ENCODE peak calls at places on chromosome 7, in eight cellular contexts. C, Q, R, H, O, J, S and K are unnamed samples.

GRCh38 chr7:106618480-106618879 is 42.5 kb downstream of the CCDC71L start:
- DNase-seq in C (no peak), Q (no peak), R (peak), H (no peak), O (no peak), J (no peak), S (no peak), K (peak)

GRCh38 chr7:75915416-75916156 is 631 bp downstream of the POR start:
- DNase-seq in C (peak), Q (no peak), R (peak), H (peak), O (no peak), J (no peak), S (no peak), K (no peak)

GRCh38 chr7:143381427-143382125 is 431 bp downstream of the ZYX start:
- DNase-seq in C (peak), Q (peak), R (peak), H (peak), O (no peak), J (peak), S (no peak), K (peak)

GRCh38 chr7:1950623-1951523 is 280.8 kb downstream of the ELFN1 start:
- DNase-seq in C (peak), Q (no peak), R (peak), H (no peak), O (no peak), J (peak), S (no peak), K (no peak)

GRCh38 chr7:144713850-144714249 is 122.0 kb downstream of the TPK1 start:
- DNase-seq in C (no peak), Q (no peak), R (no peak), H (no peak), O (no peak), J (no peak), S (no peak), K (no peak)

GRCh38 chr7:146937836-146938235 is 821.2 kb downstream of the CNTNAP2 start:
- DNase-seq in C (no peak), Q (no peak), R (no peak), H (no peak), O (no peak), J (no peak), S (no peak), K (no peak)

GRCh38 chr7:29196191-29196590 is 1.6 kb downstream of the CHN2 start:
- DNase-seq in C (no peak), Q (no peak), R (no peak), H (no peak), O (no peak), J (no peak), S (no peak), K (no peak)

GRCh38 chr7:42614636-42615035 is 297.2 kb downstream of the C7orf25 start:
- DNase-seq in C (no peak), Q (no peak), R (no peak), H (no peak), O (no peak), J (no peak), S (no peak), K (no peak)

GRCh38 chr7:156642306-156643045 is 1.9 kb downstream of the RNF32 start:
- DNase-seq in C (no peak), Q (no peak), R (no peak), H (no peak), O (no peak), J (no peak), S (no peak), K (no peak)

GRCh38 chr7:2031496-2031895 is 201.2 kb downstream of the MAD1L1 start:
- DNase-seq in C (peak), Q (peak), R (no peak), H (no peak), O (no peak), J (peak), S (no peak), K (no peak)

GRCh38 chr7:121081327-121081936 is 92.9 kb downstream of the CPED1 start:
- DNase-seq in C (no peak), Q (no peak), R (peak), H (peak), O (peak), J (no peak), S (peak), K (peak)

GRCh38 chr7:584122-584465 is 64.4 kb upstream of the PDGFA start:
- DNase-seq in C (no peak), Q (no peak), R (no peak), H (no peak), O (no peak), J (peak), S (no peak), K (no peak)

GRCh38 chr7:159067870-159068787 is 76.5 kb downstream of the VIPR2 start:
- DNase-seq in C (peak), Q (peak), R (no peak), H (no peak), O (no peak), J (no peak), S (no peak), K (no peak)

GRCh38 chr7:24401628-24402593 is 117.9 kb downstream of the NPY start:
- DNase-seq in C (no peak), Q (no peak), R (peak), H (no peak), O (no peak), J (no peak), S (no peak), K (no peak)

GRCh38 chr7:1403844-1404404 is 55.3 kb downstream of the MICALL2 start:
- DNase-seq in C (no peak), Q (no peak), R (peak), H (peak), O (no peak), J (no peak), S (no peak), K (no peak)

GRCh38 chr7:22231806-22232205 is 125.1 kb downstream of the RAPGEF5 start:
- DNase-seq in C (no peak), Q (no peak), R (no peak), H (no peak), O (no peak), J (no peak), S (no peak), K (no peak)

GRCh38 chr7:90817846-90818245 is 221.7 kb downstream of the CDK14 start:
- DNase-seq in C (no peak), Q (no peak), R (no peak), H (peak), O (no peak), J (no peak), S (no peak), K (no peak)

GRCh38 chr7:41010418-41010817 is 692.5 kb downstream of the INHBA start:
- DNase-seq in C (no peak), Q (no peak), R (peak), H (no peak), O (no peak), J (no peak), S (no peak), K (peak)

GRCh38 chr7:150942591-150943452 is 35.3 kb downstream of the KCNH2 start:
- DNase-seq in C (no peak), Q (peak), R (no peak), H (no peak), O (no peak), J (peak), S (no peak), K (no peak)

GRCh38 chr7:11228515-11228914 is 254.8 kb downstream of the PHF14 start:
- DNase-seq in C (peak), Q (peak), R (no peak), H (no peak), O (no peak), J (peak), S (no peak), K (no peak)

GRCh38 chr7:130921391-130922180 is 187.6 kb upstream of the KLF14 start:
- DNase-seq in C (peak), Q (no peak), R (peak), H (peak), O (no peak), J (no peak), S (no peak), K (peak)

GRCh38 chr7:75953918-75954317 is 39.0 kb downstream of the POR start:
- DNase-seq in C (no peak), Q (no peak), R (no peak), H (no peak), O (no peak), J (no peak), S (no peak), K (no peak)

GRCh38 chr7:99693427-99694200 is 13.8 kb upstream of the CYP3A5 start:
- DNase-seq in C (no peak), Q (no peak), R (no peak), H (peak), O (no peak), J (peak), S (no peak), K (no peak)

GRCh38 chr7:32506266-32507054 is 11.2 kb downstream of the AVL9 start:
- DNase-seq in C (no peak), Q (no peak), R (peak), H (no peak), O (no peak), J (no peak), S (peak), K (peak)

DNA sequence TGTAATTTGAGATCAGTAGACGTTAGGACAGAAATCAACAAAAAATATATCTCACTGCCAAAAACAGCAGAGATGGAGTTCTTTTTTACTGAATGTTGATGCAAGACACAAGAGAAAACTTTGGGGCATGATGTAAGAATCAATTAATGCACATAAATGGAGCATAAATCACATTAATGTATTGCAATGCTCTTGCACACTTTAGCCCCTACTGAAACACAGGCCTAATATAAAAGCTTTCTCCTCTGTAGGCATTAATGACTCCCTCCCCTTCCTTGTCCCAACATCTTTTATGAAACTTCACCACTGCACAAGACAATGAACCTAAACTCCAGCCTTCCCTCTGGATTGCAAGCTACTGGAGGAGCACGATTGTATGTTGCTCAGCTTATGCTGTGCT is 58.8 kb downstream of the CACNA2D1 start:
- DNase-seq in C (no peak), Q (no peak), R (no peak), H (no peak), O (no peak), J (no peak), S (no peak), K (no peak)
- H3K4me3 ChIP-seq in C (no peak), Q (no peak), R (no peak), H (no peak), O (no peak), J (no peak), S (no peak), K (no peak)

DNA sequence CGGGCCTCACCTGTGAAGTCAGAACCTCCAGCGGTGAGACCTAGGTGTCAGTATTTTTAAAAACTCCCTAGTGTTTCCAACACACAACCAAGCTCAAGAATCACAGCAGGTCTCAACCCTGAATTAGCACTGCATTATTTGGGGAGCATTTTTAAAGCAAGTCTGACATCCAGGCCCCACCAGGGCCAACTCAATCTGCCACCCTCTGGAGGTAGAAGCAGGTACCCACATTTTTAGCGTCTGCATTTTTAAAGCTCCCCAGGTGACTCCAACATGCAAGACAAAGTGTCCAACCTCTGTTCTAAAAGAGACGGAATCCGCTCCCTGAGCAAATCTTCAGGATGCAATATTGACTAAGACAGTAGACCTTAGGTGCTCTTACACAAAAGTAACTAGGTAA is 225.7 kb downstream of the TNS3 start:
- DNase-seq in C (no peak), Q (no peak), R (no peak), H (no peak), O (no peak), J (no peak), S (no peak), K (no peak)
- TF ChIP-seq CTCF in C (no peak), Q (no peak), R (no peak), H (no peak), O (no peak), J (no peak), S (no peak), K (no peak)

GRCh38 chr7:103821105-103821504 is 168.4 kb downstream of the RELN start:
- DNase-seq in C (no peak), Q (no peak), R (no peak), H (no peak), O (no peak), J (no peak), S (no peak), K (no peak)
- H3K4me3 ChIP-seq in C (no peak), Q (no peak), R (no peak), H (no peak), O (no peak), J (no peak), S (no peak), K (no peak)

GRCh38 chr7:45894665-45895062 is 6.4 kb downstream of the IGFBP1 start:
- DNase-seq in C (no peak), Q (no peak), R (no peak), H (no peak), O (no peak), J (no peak), S (no peak), K (no peak)
- TF ChIP-seq CTCF in C (no peak), Q (no peak), R (no peak), H (no peak), O (no peak), J (no peak), S (no peak), K (no peak)

GRCh38 chr7:117014673-117015133 is 61.4 kb downstream of the ST7 start:
- DNase-seq in C (peak), Q (no peak), R (peak), H (peak), O (no peak), J (peak), S (no peak), K (no peak)
- H3K4me3 ChIP-seq in C (peak), Q (peak), R (no peak), H (no peak), O (peak), J (peak), S (no peak), K (no peak)

DNA sequence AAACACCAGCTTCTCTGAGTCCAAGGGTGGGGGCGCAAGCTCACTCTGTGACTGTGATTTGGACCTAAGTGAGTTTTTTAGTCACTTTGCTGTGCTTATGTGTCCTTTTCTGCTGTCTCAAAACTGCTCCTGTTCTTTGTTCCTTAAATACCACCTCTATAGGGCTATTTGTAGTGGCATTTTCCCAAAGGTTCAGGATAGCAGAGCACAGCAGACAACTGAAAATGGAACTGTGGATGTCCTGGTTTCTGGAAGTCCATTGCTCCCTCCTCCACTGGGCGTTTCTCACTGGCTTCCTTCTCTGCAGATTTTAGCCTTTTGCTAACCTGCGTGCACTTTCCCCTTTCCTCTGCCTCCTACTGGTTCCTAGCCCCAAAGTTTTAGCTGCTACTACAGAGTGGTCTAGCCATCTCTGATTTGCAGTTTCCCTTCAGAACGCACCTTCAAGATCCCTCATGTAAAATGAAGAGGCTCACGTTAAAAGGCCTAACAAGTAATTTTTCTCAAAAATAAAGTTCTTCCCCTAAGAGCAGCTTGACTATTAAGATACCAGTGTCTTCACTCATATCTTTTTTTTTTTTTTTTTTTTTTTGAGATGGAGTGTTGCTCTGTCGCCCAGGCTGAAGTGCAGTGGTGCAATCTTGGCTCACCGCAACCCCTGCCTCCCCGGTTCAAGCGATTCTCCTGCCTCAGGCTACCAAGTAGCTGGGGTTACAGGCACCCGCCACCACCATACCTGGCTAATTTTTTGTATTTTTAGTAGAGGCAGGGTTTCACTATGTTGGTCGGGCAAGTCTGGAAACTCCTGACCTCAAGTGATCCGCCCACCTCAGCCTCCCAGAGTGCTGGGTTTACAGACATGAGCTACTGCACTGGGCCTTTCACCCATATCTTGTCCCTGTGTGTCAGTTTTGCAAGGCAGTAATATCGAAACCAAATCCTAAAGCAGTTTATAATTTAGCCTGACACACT is 25.8 kb downstream of the BLVRA start:
- DNase-seq in C (no peak), Q (peak), R (peak), H (no peak), O (peak), J (peak), S (no peak), K (no peak)
- TF ChIP-seq CTCF in C (no peak), Q (no peak), R (no peak), H (no peak), O (no peak), J (no peak), S (no peak), K (no peak)

GRCh38 chr7:55432937-55433784 is 68.0 kb downstream of the LANCL2 start:
- DNase-seq in C (no peak), Q (no peak), R (peak), H (peak), O (no peak), J (no peak), S (no peak), K (no peak)
- H3K4me3 ChIP-seq in C (no peak), Q (no peak), R (no peak), H (no peak), O (no peak), J (no peak), S (no peak), K (no peak)

GRCh38 chr7:110003827-110004226 is 1087.1 kb upstream of the LRRN3 start:
- DNase-seq in C (no peak), Q (no peak), R (no peak), H (no peak), O (no peak), J (no peak), S (no peak), K (no peak)
- TF ChIP-seq CTCF in C (no peak), Q (no peak), R (no peak), H (peak), O (no peak), J (no peak), S (no peak), K (no peak)

GRCh38 chr7:52085610-52086009 is 769.0 kb upstream of the COBL start:
- DNase-seq in C (no peak), Q (no peak), R (no peak), H (no peak), O (no peak), J (no peak), S (no peak), K (no peak)

GRCh38 chr7:52091101-52091500 is 774.5 kb upstream of the COBL start:
- DNase-seq in C (no peak), Q (no peak), R (no peak), H (no peak), O (no peak), J (no peak), S (no peak), K (no peak)

GRCh38 chr7:52088008-52088787 is 771.6 kb upstream of the COBL start:
- DNase-seq in C (peak), Q (no peak), R (no peak), H (peak), O (no peak), J (no peak), S (no peak), K (no peak)
- H3K4me3 ChIP-seq in C (peak), Q (peak), R (no peak), H (peak), O (no peak), J (peak), S (no peak), K (no peak)